ENCODE peak calls at places on chromosome 15, in four cellular contexts. O, Y, K and U are unnamed samples.

GRCh38 chr15:36075333-36075732 is 504.1 kb upstream of the CDIN1 start:
- DNase-seq in Y (peak), O (no peak), K (no peak), U (no peak)

GRCh38 chr15:61582092-61582491 is 353.0 kb upstream of the RORA start:
- DNase-seq in K (no peak), O (no peak), Y (no peak), U (no peak)

GRCh38 chr15:50848349-50848748 is 60.1 kb upstream of the AP4E1 start:
- DNase-seq in O (no peak), Y (no peak), K (no peak), U (no peak)

GRCh38 chr15:99090938-99091337 is 13.9 kb upstream of the SYNM start:
- DNase-seq in K (no peak), O (no peak), Y (no peak), U (no peak)

GRCh38 chr15:27167738-27168137 is 196.8 kb downstream of the GABRG3 start:
- DNase-seq in Y (no peak), K (no peak), O (no peak), U (no peak)

GRCh38 chr15:92687183-92687582 is 31.6 kb upstream of the FAM174B start:
- DNase-seq in Y (no peak), O (peak), K (no peak), U (no peak)

GRCh38 chr15:70463453-70463834 is 299.9 kb downstream of the UACA start:
- DNase-seq in K (no peak), Y (no peak), O (no peak), U (no peak)

GRCh38 chr15:101272584-101272983 is 4.7 kb downstream of the SELENOS start:
- DNase-seq in K (no peak), Y (no peak), O (no peak), U (no peak)

GRCh38 chr15:39580630-39581500 is at the start of gene THBS1:
- DNase-seq in Y (peak), K (peak), O (peak), U (peak)

GRCh38 chr15:52289629-52290081 is 5.9 kb downstream of the MYO5C start:
- DNase-seq in Y (no peak), O (peak), K (no peak), U (no peak)

DNA sequence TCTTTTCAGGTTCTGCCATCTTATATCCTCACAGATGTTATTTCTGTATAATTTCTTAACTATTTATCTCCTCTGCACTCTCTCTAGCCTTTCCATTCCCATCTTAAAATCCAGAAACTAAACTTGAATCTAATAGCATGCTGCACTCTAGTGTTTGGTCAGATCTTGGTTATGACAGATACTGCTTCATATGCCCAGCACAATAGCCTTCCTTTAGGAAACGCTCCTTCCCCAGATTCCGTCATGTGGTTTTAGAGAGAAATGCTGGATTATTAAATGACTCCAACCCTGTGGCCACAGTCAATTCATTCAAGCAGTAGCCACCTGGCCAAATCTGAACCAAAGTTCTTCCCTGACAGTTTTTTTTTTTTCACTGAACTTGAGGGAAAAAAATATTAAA is 19.4 kb downstream of the RASGRP1 start:
- DNase-seq in O (no peak), Y (peak), K (no peak), U (no peak)
- TF ChIP-seq CTCF in O (peak), Y (peak), K (no peak), U (no peak)

DNA sequence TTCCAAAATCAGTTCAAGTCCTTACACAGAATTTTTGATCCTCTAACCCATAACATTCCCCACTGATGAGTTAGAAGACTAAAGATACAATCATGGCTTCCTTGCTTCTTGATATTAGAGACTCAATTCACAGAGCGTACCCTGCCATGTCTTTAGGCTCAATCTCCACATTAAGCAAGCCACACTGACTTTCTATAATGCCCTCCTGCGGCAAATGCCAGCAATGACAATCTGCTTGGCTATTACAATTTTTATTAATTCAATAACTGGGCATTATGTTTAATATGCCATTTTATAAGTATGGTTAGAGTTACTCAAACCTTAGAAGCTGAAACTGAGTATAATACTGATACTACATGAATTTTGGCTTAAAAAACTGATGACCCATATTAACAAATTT is 479.7 kb upstream of the NR2F2 start:
- DNase-seq in K (no peak), O (peak), Y (no peak), U (no peak)
- TF ChIP-seq CTCF in K (peak), O (peak), Y (no peak), U (no peak)

GRCh38 chr15:74727727-74728126 is 2.4 kb upstream of the CYP1A1 start:
- DNase-seq in Y (no peak), O (no peak), K (no peak), U (no peak)

GRCh38 chr15:74724570-74725240 is 623 bp downstream of the CYP1A1 start:
- DNase-seq in O (no peak), K (no peak), Y (no peak), U (no peak)

GRCh38 chr15:74726774-74727164 is 1.4 kb upstream of the CYP1A1 start:
- DNase-seq in O (no peak), Y (no peak), K (no peak), U (no peak)

GRCh38 chr15:74725241-74725774 is at the start of gene CYP1A1:
- DNase-seq in K (no peak), O (peak), Y (no peak), U (no peak)

DNA sequence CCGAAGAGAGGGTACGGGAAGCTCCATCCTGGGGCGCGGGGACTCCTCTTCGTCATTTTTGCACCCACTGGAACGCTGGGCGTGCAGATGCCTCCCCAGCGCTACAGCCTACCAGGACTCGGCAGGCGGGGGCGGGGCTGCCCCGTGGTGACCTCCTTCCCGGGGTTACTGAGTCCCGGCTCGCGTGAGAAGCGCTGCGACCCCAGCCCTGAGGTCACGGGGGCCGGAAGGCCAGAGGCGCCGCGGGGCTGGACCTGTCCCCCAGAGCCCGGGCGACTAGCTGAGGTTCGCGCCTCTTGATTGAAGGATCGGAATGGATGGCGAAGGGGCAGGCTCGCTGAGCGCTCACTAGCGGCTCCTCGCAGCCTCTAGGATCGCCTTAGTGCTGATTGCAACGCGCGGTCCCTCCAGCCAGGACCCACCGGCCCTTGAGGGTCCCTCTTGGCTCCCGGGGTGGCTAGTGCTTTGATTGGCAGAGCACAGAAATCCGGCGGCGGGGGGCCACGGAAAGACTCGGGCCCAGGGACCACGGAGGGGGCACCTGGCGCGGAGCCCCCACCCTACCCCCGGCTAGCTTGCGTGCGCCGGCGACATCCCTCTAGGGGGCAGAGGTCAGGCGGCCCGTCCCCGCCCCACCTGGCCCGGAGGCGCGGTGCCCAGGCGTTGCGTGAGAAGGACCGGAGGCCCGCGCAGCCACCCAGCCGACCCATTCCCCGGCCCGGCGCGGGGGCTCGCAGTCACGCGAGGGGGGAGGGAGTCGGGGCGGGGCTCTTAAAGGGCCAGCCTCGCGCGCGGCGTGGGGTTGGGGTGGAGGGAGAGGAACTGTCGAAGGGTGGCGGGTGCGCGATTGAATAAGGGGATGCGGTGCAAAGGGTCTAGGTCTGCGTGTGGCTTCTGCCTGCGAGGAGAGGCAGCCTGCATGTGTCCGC is 781 bp upstream of the CYP1A1 start:
- DNase-seq in O (peak), Y (peak), K (peak), U (no peak)
- TF ChIP-seq CTCF in O (no peak), Y (no peak), K (no peak), U (no peak)

DNA sequence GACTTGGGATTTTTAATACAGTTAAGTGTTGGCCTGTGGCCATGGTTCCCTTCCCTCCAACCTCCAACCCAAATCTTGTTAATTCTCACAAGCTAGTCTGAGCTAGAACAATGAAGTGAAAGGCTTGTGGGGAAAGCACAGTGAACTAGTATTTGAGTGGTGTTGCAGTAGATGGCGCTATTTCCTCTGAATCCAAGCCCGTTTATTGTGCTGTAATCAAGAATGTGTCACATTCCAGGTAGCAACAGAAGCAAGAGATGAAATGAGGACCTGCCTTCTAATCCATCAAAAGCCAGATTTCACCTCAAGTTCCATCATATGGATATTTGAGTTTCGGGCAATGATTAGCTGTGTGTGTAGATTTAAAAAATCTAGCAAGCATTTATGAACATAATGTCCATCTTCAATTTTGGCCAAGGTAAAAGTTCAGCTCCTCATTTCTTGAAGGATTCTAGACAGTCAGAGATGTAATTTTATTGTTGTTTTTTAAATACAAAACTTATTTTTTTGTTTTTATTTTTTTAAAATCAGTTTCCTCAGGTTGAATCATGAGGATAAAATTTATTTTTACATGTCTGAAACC is 160.7 kb downstream of the SQOR start:
- DNase-seq in Y (peak), O (peak), K (no peak), U (no peak)
- TF ChIP-seq CTCF in Y (peak), O (peak), K (peak), U (no peak)

GRCh38 chr15:53384417-53384816 is 375.0 kb downstream of the WDR72 start:
- DNase-seq in O (peak), K (no peak), Y (no peak), U (no peak)
- TF ChIP-seq CTCF in O (peak), K (peak), Y (no peak), U (no peak)